ENCODE peak calls at places on chromosomes 4 and X, in six cellular contexts. H is fibroblast of pulmonary artery, Z is NCI-H460, M is HS-5, R is adipocyte, X is ureter. F is an unnamed sample.

GRCh38 chr4:34733185-34733916 is 1511.0 kb downstream of the ARAP2 start:
- DNase-seq in H (no peak), Z (no peak), M (no peak), R (no peak), X (no peak), F (no peak)

GRCh38 chr4:128775916-128776315 is 33.6 kb upstream of the JADE1 start:
- DNase-seq in H (no peak), Z (no peak), M (no peak), R (no peak), X (no peak), F (no peak)

GRCh38 chrX:57964975-57965374 is 54.7 kb upstream of the ZXDA start:
- DNase-seq in H (no peak), Z (no peak), M (no peak), R (no peak), X (no peak), F (no peak)

GRCh38 chrX:74923942-74924448 is 1.3 kb downstream of the NEXMIF start:
- DNase-seq in H (peak; percentile 4), Z (no peak), M (peak; percentile 9), R (peak; percentile 1), X (no peak), F (no peak)

GRCh38 chr4:147103403-147103946 is 157.8 kb upstream of the TTC29 start:
- DNase-seq in H (peak; percentile 96), Z (no peak), M (peak; percentile 81), R (peak; percentile 98), X (peak; percentile 69), F (peak; percentile 93)

GRCh38 chr4:174314770-174315169 is 31.1 kb downstream of the CEP44 start:
- DNase-seq in H (peak; percentile 5), Z (no peak), M (peak; percentile 61), R (peak; percentile 37), X (no peak), F (peak; percentile 14)

GRCh38 chrX:148601034-148601433 is 100.6 kb downstream of the AFF2 start:
- DNase-seq in H (peak; percentile 29), Z (no peak), M (no peak), R (no peak), X (no peak), F (no peak)

GRCh38 chr4:172899861-172900260 is 268.8 kb upstream of the GALNT7 start:
- DNase-seq in H (no peak), Z (no peak), M (no peak), R (no peak), X (no peak), F (no peak)

GRCh38 chrX:78747471-78747870 is at the start of gene LPAR4:
- DNase-seq in H (peak; percentile 14), Z (no peak), M (no peak), R (no peak), X (no peak), F (no peak)

GRCh38 chrX:112786076-112786475 is 54.6 kb downstream of the AMOT start:
- DNase-seq in H (no peak), Z (no peak), M (no peak), R (no peak), X (no peak), F (no peak)

GRCh38 chr4:119087121-119087520 is 48.5 kb upstream of the MYOZ2 start:
- DNase-seq in H (peak; percentile 45), Z (no peak), M (no peak), R (peak; percentile 46), X (no peak), F (no peak)

GRCh38 chrX:140273921-140274320 is 230.9 kb downstream of the SOX3 start:
- DNase-seq in H (no peak), Z (no peak), M (no peak), R (no peak), X (no peak), F (no peak)

GRCh38 chr4:163448541-163449203 is 24.9 kb downstream of the TKTL2 start:
- DNase-seq in H (peak; percentile 56), Z (no peak), M (peak; percentile 26), R (peak; percentile 5), X (no peak), F (no peak)

GRCh38 chr4:153393397-153393796 is 48.9 kb downstream of the MND1 start:
- DNase-seq in H (peak; percentile 53), Z (no peak), M (no peak), R (peak; percentile 69), X (no peak), F (no peak)

GRCh38 chr4:72997409-72997808 is 72.1 kb downstream of the COX18 start:
- DNase-seq in H (peak; percentile 16), Z (no peak), M (no peak), R (no peak), X (no peak), F (no peak)

F was measured in AG09309.